ENCODE peak calls at places on chromosomes 7 and 10, in ten cellular contexts. One of them, this sample, is unnamed.

GRCh38 chr7:27095897-27096755 is at the start of gene HOXA1:
- DNase-seq in brain microvascular endothelial cell: no peak
- DNase-seq in sigmoid colon: peak; percentile 93
- DNase-seq in RWPE2: peak; percentile 89
- DNase-seq in SJSA1: peak; percentile 95
- DNase-seq in cardiac muscle cell: peak; percentile 66
- DNase-seq in CD8-positive, alpha-beta memory T cell: peak; percentile 75
- DNase-seq in ovary: peak; percentile 83
- DNase-seq in adipocyte: no peak
- DNase-seq in kidney epithelial cell: no peak
- DNase-seq in this sample: peak; percentile 86

GRCh38 chr7:111138196-111138569 is 47.3 kb downstream of the LRRN3 start:
- DNase-seq in CD8-positive, alpha-beta memory T cell: peak; percentile 6
- DNase-seq in SJSA1: peak; percentile 84
- DNase-seq in brain microvascular endothelial cell: peak; percentile 56
- DNase-seq in RWPE2: no peak
- DNase-seq in adipocyte: peak; percentile 62
- DNase-seq in cardiac muscle cell: no peak
- DNase-seq in ovary: no peak
- DNase-seq in kidney epithelial cell: no peak
- DNase-seq in sigmoid colon: no peak
- DNase-seq in this sample: no peak

GRCh38 chr7:152931583-152931982 is 172.0 kb downstream of the ACTR3B start:
- DNase-seq in kidney epithelial cell: no peak
- DNase-seq in brain microvascular endothelial cell: no peak
- DNase-seq in RWPE2: no peak
- DNase-seq in SJSA1: no peak
- DNase-seq in adipocyte: no peak
- DNase-seq in cardiac muscle cell: no peak
- DNase-seq in sigmoid colon: no peak
- DNase-seq in CD8-positive, alpha-beta memory T cell: no peak
- DNase-seq in ovary: no peak
- DNase-seq in this sample: no peak

GRCh38 chr10:58385784-58386112 is 538 bp downstream of the TFAM start:
- DNase-seq in brain microvascular endothelial cell: peak; percentile 12
- DNase-seq in adipocyte: peak; percentile 72
- DNase-seq in sigmoid colon: no peak
- DNase-seq in cardiac muscle cell: peak; percentile 64
- DNase-seq in SJSA1: peak; percentile 48
- DNase-seq in ovary: no peak
- DNase-seq in kidney epithelial cell: no peak
- DNase-seq in CD8-positive, alpha-beta memory T cell: no peak
- DNase-seq in RWPE2: no peak
- DNase-seq in this sample: peak; percentile 73

GRCh38 chr7:87339373-87339897 is 6.0 kb upstream of the CROT start:
- DNase-seq in adipocyte: peak; percentile 28
- DNase-seq in SJSA1: no peak
- DNase-seq in brain microvascular endothelial cell: no peak
- DNase-seq in CD8-positive, alpha-beta memory T cell: no peak
- DNase-seq in ovary: no peak
- DNase-seq in sigmoid colon: no peak
- DNase-seq in kidney epithelial cell: no peak
- DNase-seq in cardiac muscle cell: no peak
- DNase-seq in RWPE2: no peak
- DNase-seq in this sample: no peak

GRCh38 chr7:100680589-100681271 is 7.2 kb downstream of the GNB2 start:
- DNase-seq in cardiac muscle cell: no peak
- DNase-seq in ovary: no peak
- DNase-seq in CD8-positive, alpha-beta memory T cell: no peak
- DNase-seq in adipocyte: no peak
- DNase-seq in SJSA1: peak; percentile 38
- DNase-seq in sigmoid colon: peak; percentile 70
- DNase-seq in brain microvascular endothelial cell: no peak
- DNase-seq in kidney epithelial cell: no peak
- DNase-seq in RWPE2: no peak
- DNase-seq in this sample: no peak

GRCh38 chr10:22345301-22346086 is at the start of gene SPAG6:
- DNase-seq in kidney epithelial cell: no peak
- DNase-seq in adipocyte: no peak
- DNase-seq in SJSA1: no peak
- DNase-seq in sigmoid colon: peak; percentile 72
- DNase-seq in brain microvascular endothelial cell: no peak
- DNase-seq in RWPE2: no peak
- DNase-seq in CD8-positive, alpha-beta memory T cell: peak; percentile 14
- DNase-seq in cardiac muscle cell: no peak
- DNase-seq in ovary: peak; percentile 23
- DNase-seq in this sample: peak; percentile 94

GRCh38 chr7:107854989-107855388 is 36.0 kb upstream of the DLD start:
- DNase-seq in ovary: no peak
- DNase-seq in cardiac muscle cell: no peak
- DNase-seq in adipocyte: no peak
- DNase-seq in kidney epithelial cell: no peak
- DNase-seq in RWPE2: no peak
- DNase-seq in CD8-positive, alpha-beta memory T cell: no peak
- DNase-seq in SJSA1: no peak
- DNase-seq in brain microvascular endothelial cell: peak; percentile 18
- DNase-seq in sigmoid colon: no peak
- DNase-seq in this sample: no peak

GRCh38 chr7:46291601-46292150 is 370.6 kb upstream of the IGFBP3 start:
- DNase-seq in brain microvascular endothelial cell: peak; percentile 85
- DNase-seq in ovary: no peak
- DNase-seq in RWPE2: no peak
- DNase-seq in adipocyte: peak; percentile 88
- DNase-seq in sigmoid colon: no peak
- DNase-seq in CD8-positive, alpha-beta memory T cell: no peak
- DNase-seq in cardiac muscle cell: no peak
- DNase-seq in SJSA1: no peak
- DNase-seq in kidney epithelial cell: no peak
- DNase-seq in this sample: no peak

GRCh38 chr7:125059861-125060456 is 130.3 kb upstream of the POT1 start:
- DNase-seq in cardiac muscle cell: no peak
- DNase-seq in ovary: no peak
- DNase-seq in adipocyte: peak; percentile 73
- DNase-seq in kidney epithelial cell: no peak
- DNase-seq in SJSA1: no peak
- DNase-seq in CD8-positive, alpha-beta memory T cell: no peak
- DNase-seq in sigmoid colon: no peak
- DNase-seq in brain microvascular endothelial cell: no peak
- DNase-seq in RWPE2: no peak
- DNase-seq in this sample: no peak

GRCh38 chr10:78864761-78865517 is 203.8 kb upstream of the ZMIZ1 start:
- DNase-seq in ovary: no peak
- DNase-seq in SJSA1: no peak
- DNase-seq in cardiac muscle cell: no peak
- DNase-seq in RWPE2: no peak
- DNase-seq in kidney epithelial cell: no peak
- DNase-seq in brain microvascular endothelial cell: no peak
- DNase-seq in CD8-positive, alpha-beta memory T cell: no peak
- DNase-seq in adipocyte: no peak
- DNase-seq in sigmoid colon: no peak
- DNase-seq in this sample: peak; percentile 43

GRCh38 chr7:19117870-19118608 is 603 bp upstream of the TWIST1 start:
- DNase-seq in ovary: peak; percentile 26
- DNase-seq in RWPE2: no peak
- DNase-seq in cardiac muscle cell: peak; percentile 47
- DNase-seq in adipocyte: peak; percentile 74
- DNase-seq in kidney epithelial cell: no peak
- DNase-seq in CD8-positive, alpha-beta memory T cell: no peak
- DNase-seq in sigmoid colon: peak; percentile 66
- DNase-seq in SJSA1: peak; percentile 53
- DNase-seq in brain microvascular endothelial cell: peak; percentile 2
- DNase-seq in this sample: no peak

GRCh38 chr10:132738454-132739224 is 47.3 kb downstream of the NKX6-2 start:
- DNase-seq in adipocyte: no peak
- DNase-seq in sigmoid colon: no peak
- DNase-seq in brain microvascular endothelial cell: no peak
- DNase-seq in CD8-positive, alpha-beta memory T cell: no peak
- DNase-seq in SJSA1: no peak
- DNase-seq in ovary: no peak
- DNase-seq in cardiac muscle cell: no peak
- DNase-seq in RWPE2: no peak
- DNase-seq in kidney epithelial cell: no peak
- DNase-seq in this sample: peak; percentile 51

GRCh38 chr7:112547916-112548315 is 67.1 kb downstream of the LSMEM1 start:
- DNase-seq in kidney epithelial cell: no peak
- DNase-seq in sigmoid colon: no peak
- DNase-seq in cardiac muscle cell: no peak
- DNase-seq in ovary: no peak
- DNase-seq in adipocyte: peak; percentile 20
- DNase-seq in SJSA1: no peak
- DNase-seq in CD8-positive, alpha-beta memory T cell: no peak
- DNase-seq in RWPE2: no peak
- DNase-seq in brain microvascular endothelial cell: peak; percentile 63
- DNase-seq in this sample: no peak

GRCh38 chr7:28165971-28166955 is 14.3 kb downstream of the JAZF1 start:
- DNase-seq in kidney epithelial cell: no peak
- DNase-seq in SJSA1: no peak
- DNase-seq in cardiac muscle cell: no peak
- DNase-seq in adipocyte: peak; percentile 93
- DNase-seq in CD8-positive, alpha-beta memory T cell: no peak
- DNase-seq in RWPE2: no peak
- DNase-seq in sigmoid colon: no peak
- DNase-seq in brain microvascular endothelial cell: no peak
- DNase-seq in ovary: no peak
- DNase-seq in this sample: no peak

GRCh38 chr7:80218723-80219122 is 84.1 kb downstream of the GNAI1 start:
- DNase-seq in brain microvascular endothelial cell: peak; percentile 78
- DNase-seq in ovary: no peak
- DNase-seq in CD8-positive, alpha-beta memory T cell: no peak
- DNase-seq in SJSA1: no peak
- DNase-seq in adipocyte: peak; percentile 61
- DNase-seq in sigmoid colon: no peak
- DNase-seq in kidney epithelial cell: peak; percentile 56
- DNase-seq in cardiac muscle cell: no peak
- DNase-seq in RWPE2: no peak
- DNase-seq in this sample: no peak

GRCh38 chr7:108415821-108416536 is 40.3 kb downstream of the NRCAM start:
- DNase-seq in CD8-positive, alpha-beta memory T cell: no peak
- DNase-seq in kidney epithelial cell: no peak
- DNase-seq in RWPE2: no peak
- DNase-seq in brain microvascular endothelial cell: peak; percentile 85
- DNase-seq in SJSA1: no peak
- DNase-seq in cardiac muscle cell: no peak
- DNase-seq in adipocyte: peak; percentile 38
- DNase-seq in sigmoid colon: no peak
- DNase-seq in ovary: no peak
- DNase-seq in this sample: no peak

GRCh38 chr7:12729112-12729511 is 41.7 kb downstream of the ARL4A start:
- DNase-seq in ovary: peak; percentile 70
- DNase-seq in sigmoid colon: peak; percentile 78
- DNase-seq in RWPE2: no peak
- DNase-seq in adipocyte: peak; percentile 27
- DNase-seq in CD8-positive, alpha-beta memory T cell: no peak
- DNase-seq in cardiac muscle cell: peak; percentile 20
- DNase-seq in kidney epithelial cell: no peak
- DNase-seq in brain microvascular endothelial cell: peak; percentile 72
- DNase-seq in SJSA1: peak; percentile 60
- DNase-seq in this sample: no peak

GRCh38 chr10:35502697-35503096 is 102.4 kb upstream of the GJD4 start:
- DNase-seq in cardiac muscle cell: no peak
- DNase-seq in ovary: no peak
- DNase-seq in kidney epithelial cell: no peak
- DNase-seq in sigmoid colon: no peak
- DNase-seq in CD8-positive, alpha-beta memory T cell: no peak
- DNase-seq in RWPE2: no peak
- DNase-seq in SJSA1: no peak
- DNase-seq in adipocyte: no peak
- DNase-seq in brain microvascular endothelial cell: no peak
- DNase-seq in this sample: no peak

DNA sequence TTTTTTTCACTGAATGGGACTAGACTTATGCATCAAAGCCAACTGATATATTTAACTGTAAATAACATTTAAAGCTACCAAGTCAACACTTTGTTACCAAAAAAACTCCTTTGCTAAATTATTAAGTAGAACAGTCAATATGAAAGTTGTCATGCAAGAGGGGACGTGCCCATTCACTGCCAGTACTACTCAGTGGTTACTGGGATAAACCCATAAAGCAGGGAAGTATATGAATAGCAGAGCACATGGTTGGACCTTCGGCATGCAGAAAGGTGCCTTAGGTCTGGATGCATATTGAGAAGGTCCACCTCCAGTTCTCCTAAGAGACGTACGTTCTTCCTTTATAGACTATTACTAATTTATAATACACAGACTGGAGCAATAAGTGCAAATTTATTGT is 120.1 kb downstream of the SVOPL start:
- DNase-seq in SJSA1: no peak
- DNase-seq in cardiac muscle cell: no peak
- DNase-seq in RWPE2: no peak
- DNase-seq in kidney epithelial cell: no peak
- DNase-seq in adipocyte: no peak
- DNase-seq in ovary: no peak
- DNase-seq in sigmoid colon: no peak
- DNase-seq in CD8-positive, alpha-beta memory T cell: no peak
- DNase-seq in brain microvascular endothelial cell: no peak
- DNase-seq in this sample: no peak
- H3K36me3 ChIP-seq in SJSA1: peaks cover 36% of the 10 kb centered on the region
- H3K36me3 ChIP-seq in cardiac muscle cell: peaks cover 76% of the 10 kb centered on the region
- H3K36me3 ChIP-seq in RWPE2: peaks cover 60% of the 10 kb centered on the region
- H3K36me3 ChIP-seq in kidney epithelial cell: no peaks in the 10 kb centered on the region
- H3K36me3 ChIP-seq in adipocyte: peaks cover 69% of the 10 kb centered on the region
- H3K36me3 ChIP-seq in ovary: no peaks in the 10 kb centered on the region
- H3K36me3 ChIP-seq in sigmoid colon: peaks cover 85% of the 10 kb centered on the region
- H3K36me3 ChIP-seq in CD8-positive, alpha-beta memory T cell: peaks cover 21% of the 10 kb centered on the region
- H3K36me3 ChIP-seq in brain microvascular endothelial cell: peaks cover 8% of the 10 kb centered on the region
- H3K36me3 ChIP-seq in this sample: no peaks in the 10 kb centered on the region

GRCh38 chr7:6154542-6155404 is 117.7 kb downstream of the CYTH3 start:
- DNase-seq in sigmoid colon: peak; percentile 44
- DNase-seq in brain microvascular endothelial cell: no peak
- DNase-seq in adipocyte: no peak
- DNase-seq in CD8-positive, alpha-beta memory T cell: no peak
- DNase-seq in cardiac muscle cell: no peak
- DNase-seq in RWPE2: no peak
- DNase-seq in ovary: no peak
- DNase-seq in SJSA1: no peak
- DNase-seq in kidney epithelial cell: no peak
- DNase-seq in this sample: no peak
- H3K36me3 ChIP-seq in sigmoid colon: peaks cover 99% of the 10 kb centered on the region
- H3K36me3 ChIP-seq in brain microvascular endothelial cell: peaks cover 76% of the 10 kb centered on the region
- H3K36me3 ChIP-seq in adipocyte: peaks cover 70% of the 10 kb centered on the region
- H3K36me3 ChIP-seq in CD8-positive, alpha-beta memory T cell: peaks cover 29% of the 10 kb centered on the region
- H3K36me3 ChIP-seq in cardiac muscle cell: peaks cover 60% of the 10 kb centered on the region
- H3K36me3 ChIP-seq in RWPE2: peaks cover 82% of the 10 kb centered on the region
- H3K36me3 ChIP-seq in ovary: no peaks in the 10 kb centered on the region
- H3K36me3 ChIP-seq in SJSA1: peaks cover 95% of the 10 kb centered on the region
- H3K36me3 ChIP-seq in kidney epithelial cell: peaks cover 1% of the 10 kb centered on the region
- H3K36me3 ChIP-seq in this sample: no peaks in the 10 kb centered on the region

GRCh38 chr10:119831656-119832055 is 41.0 kb downstream of the MCMBP start:
- DNase-seq in sigmoid colon: no peak
- DNase-seq in brain microvascular endothelial cell: no peak
- DNase-seq in RWPE2: no peak
- DNase-seq in CD8-positive, alpha-beta memory T cell: no peak
- DNase-seq in adipocyte: no peak
- DNase-seq in kidney epithelial cell: no peak
- DNase-seq in cardiac muscle cell: no peak
- DNase-seq in SJSA1: no peak
- DNase-seq in ovary: no peak
- DNase-seq in this sample: no peak
- H3K36me3 ChIP-seq in sigmoid colon: peaks cover 93% of the 10 kb centered on the region
- H3K36me3 ChIP-seq in brain microvascular endothelial cell: peaks cover 61% of the 10 kb centered on the region
- H3K36me3 ChIP-seq in RWPE2: peaks cover 94% of the 10 kb centered on the region
- H3K36me3 ChIP-seq in CD8-positive, alpha-beta memory T cell: peaks cover 35% of the 10 kb centered on the region
- H3K36me3 ChIP-seq in adipocyte: peaks cover 96% of the 10 kb centered on the region
- H3K36me3 ChIP-seq in kidney epithelial cell: peaks cover 4% of the 10 kb centered on the region
- H3K36me3 ChIP-seq in cardiac muscle cell: peaks cover 53% of the 10 kb centered on the region
- H3K36me3 ChIP-seq in SJSA1: peaks cover 100% of the 10 kb centered on the region
- H3K36me3 ChIP-seq in ovary: no peaks in the 10 kb centered on the region
- H3K36me3 ChIP-seq in this sample: peaks cover 6% of the 10 kb centered on the region

GRCh38 chr10:99748823-99749451 is 16.9 kb downstream of the CUTC start:
- DNase-seq in cardiac muscle cell: no peak
- DNase-seq in adipocyte: no peak
- DNase-seq in CD8-positive, alpha-beta memory T cell: no peak
- DNase-seq in RWPE2: no peak
- DNase-seq in brain microvascular endothelial cell: no peak
- DNase-seq in ovary: no peak
- DNase-seq in sigmoid colon: no peak
- DNase-seq in SJSA1: no peak
- DNase-seq in kidney epithelial cell: no peak
- DNase-seq in this sample: no peak
- H3K36me3 ChIP-seq in cardiac muscle cell: peaks cover 72% of the 10 kb centered on the region
- H3K36me3 ChIP-seq in adipocyte: peaks cover 100% of the 10 kb centered on the region
- H3K36me3 ChIP-seq in CD8-positive, alpha-beta memory T cell: peaks cover 38% of the 10 kb centered on the region
- H3K36me3 ChIP-seq in RWPE2: peaks cover 94% of the 10 kb centered on the region
- H3K36me3 ChIP-seq in brain microvascular endothelial cell: peaks cover 14% of the 10 kb centered on the region
- H3K36me3 ChIP-seq in ovary: no peaks in the 10 kb centered on the region
- H3K36me3 ChIP-seq in sigmoid colon: peaks cover 82% of the 10 kb centered on the region
- H3K36me3 ChIP-seq in SJSA1: peaks cover 63% of the 10 kb centered on the region
- H3K36me3 ChIP-seq in kidney epithelial cell: no peaks in the 10 kb centered on the region
- H3K36me3 ChIP-seq in this sample: no peaks in the 10 kb centered on the region

This sample was measured in left lung.